ENCODE peak calls at places on chromosomes 4 and X, in eight cellular contexts. T is head of caudate nucleus, W is AG09319, U is nucleus accumbens, Y is skeletal muscle cell, N is body of pancreas, M is activated T-cell treated with anti-CD3 and anti-CD28 coated beads for 48 hours, L is neural crest cell. Q is an unnamed sample.

GRCh38 chrX:153766098-153766817 is 2.2 kb downstream of the PLXNB3 start:
- DNase-seq in T (peak), W (peak), U (peak), Y (peak), N (no peak), M (peak), L (no peak), Q (no peak)

GRCh38 chr4:26144526-26145167 is 176.2 kb upstream of the RBPJ start:
- DNase-seq in T (no peak), W (no peak), U (no peak), Y (no peak), N (no peak), M (no peak), L (no peak), Q (no peak)

GRCh38 chrX:57902633-57903032 is 7.6 kb downstream of the ZXDA start:
- DNase-seq in T (no peak), W (no peak), U (no peak), Y (no peak), N (no peak), M (no peak), L (no peak), Q (no peak)

GRCh38 chrX:8845060-8845459 is 43.9 kb upstream of the FAM9A start:
- DNase-seq in T (no peak), W (no peak), U (no peak), Y (peak), N (peak), M (no peak), L (no peak), Q (no peak)

GRCh38 chr4:39931441-39931901 is 46.2 kb downstream of the PDS5A start:
- DNase-seq in T (no peak), W (no peak), U (no peak), Y (no peak), N (no peak), M (no peak), L (no peak), Q (no peak)

GRCh38 chr4:83436680-83437079 is 18.9 kb downstream of the HELQ start:
- DNase-seq in T (no peak), W (no peak), U (no peak), Y (no peak), N (no peak), M (no peak), L (no peak), Q (no peak)

GRCh38 chrX:153592966-153593688 is 5.8 kb downstream of the CCNQ start:
- DNase-seq in T (peak), W (no peak), U (peak), Y (no peak), N (peak), M (no peak), L (no peak), Q (no peak)

GRCh38 chr4:38237139-38237538 is 276.9 kb downstream of the PTTG2 start:
- DNase-seq in T (no peak), W (peak), U (no peak), Y (peak), N (peak), M (no peak), L (no peak), Q (no peak)

GRCh38 chr4:39464886-39465501 is 6.1 kb downstream of the LIAS start:
- DNase-seq in T (no peak), W (no peak), U (no peak), Y (peak), N (no peak), M (no peak), L (no peak), Q (no peak)

GRCh38 chrX:70496491-70496890 is 51.9 kb downstream of the DLG3 start:
- DNase-seq in T (no peak), W (no peak), U (no peak), Y (no peak), N (no peak), M (no peak), L (no peak), Q (no peak)

GRCh38 chr4:104677122-104677521 is 182.4 kb upstream of the CXXC4 start:
- DNase-seq in T (peak), W (no peak), U (no peak), Y (no peak), N (peak), M (no peak), L (no peak), Q (peak)

GRCh38 chr4:174474457-174475075 is 47.7 kb downstream of the HPGD start:
- DNase-seq in T (no peak), W (no peak), U (no peak), Y (no peak), N (no peak), M (no peak), L (no peak), Q (no peak)

GRCh38 chr4:106304632-106305031 is 11.4 kb downstream of the TBCK start:
- DNase-seq in T (no peak), W (no peak), U (no peak), Y (no peak), N (no peak), M (no peak), L (no peak), Q (no peak)

GRCh38 chrX:120015145-120016067 is 62.1 kb downstream of the RHOXF2B start:
- DNase-seq in T (no peak), W (no peak), U (no peak), Y (no peak), N (peak), M (no peak), L (no peak), Q (peak)

GRCh38 chr4:44160776-44161377 is 287.7 kb downstream of the KCTD8 start:
- DNase-seq in T (no peak), W (no peak), U (no peak), Y (no peak), N (no peak), M (no peak), L (no peak), Q (no peak)

GRCh38 chrX:131845201-131845600 is 177.9 kb upstream of the STK26 start:
- DNase-seq in T (no peak), W (no peak), U (no peak), Y (no peak), N (no peak), M (no peak), L (no peak), Q (no peak)

GRCh38 chrX:11724122-11725017 is 33.7 kb upstream of the MSL3 start:
- DNase-seq in T (peak), W (no peak), U (no peak), Y (no peak), N (peak), M (peak), L (no peak), Q (peak)

GRCh38 chr4:156475322-156475721 is 496.3 kb downstream of the PDGFC start:
- DNase-seq in T (no peak), W (peak), U (no peak), Y (no peak), N (peak), M (no peak), L (no peak), Q (no peak)

GRCh38 chrX:70219938-70220764 is 14.3 kb upstream of the AWAT1 start:
- DNase-seq in T (no peak), W (no peak), U (no peak), Y (peak), N (peak), M (no peak), L (no peak), Q (no peak)

GRCh38 chrX:44975666-44976263 is 102.8 kb downstream of the KDM6A start:
- DNase-seq in T (no peak), W (no peak), U (no peak), Y (no peak), N (no peak), M (no peak), L (no peak), Q (no peak)

GRCh38 chrX:15447985-15448639 is 45.0 kb downstream of the PIR start:
- DNase-seq in T (no peak), W (no peak), U (no peak), Y (no peak), N (no peak), M (no peak), L (no peak), Q (peak)

GRCh38 chr4:6523251-6523650 is 50.8 kb upstream of the PPP2R2C start:
- DNase-seq in T (no peak), W (no peak), U (no peak), Y (no peak), N (no peak), M (no peak), L (no peak), Q (no peak)

GRCh38 chr4:176013466-176014247 is 52.0 kb upstream of the WDR17 start:
- DNase-seq in T (no peak), W (no peak), U (no peak), Y (no peak), N (no peak), M (no peak), L (no peak), Q (no peak)